ENCODE peak calls at places on chromosome 3, in seven cellular contexts. A is cardiac muscle cell; R is fibroblast of pulmonary artery; C is CD8-positive, alpha-beta T cell; D is A549; O is left lung; Y is IMR-90. F is an unnamed sample.

GRCh38 chr3:38136272-38136806 is 588 bp downstream of the ACAA1 start:
- DNase-seq in A (peak), R (peak), C (no peak), D (no peak), O (no peak), Y (peak), F (no peak)

GRCh38 chr3:28575100-28575747 is 226.6 kb upstream of the AZI2 start:
- DNase-seq in A (peak), R (peak), C (no peak), D (no peak), O (peak), Y (no peak), F (no peak)

GRCh38 chr3:22887664-22888291 is 315.3 kb upstream of the UBE2E2 start:
- DNase-seq in A (peak), R (peak), C (no peak), D (no peak), O (no peak), Y (peak), F (no peak)

GRCh38 chr3:23590424-23590823 is 215.3 kb upstream of the UBE2E1 start:
- DNase-seq in A (peak), R (no peak), C (no peak), D (no peak), O (no peak), Y (no peak), F (no peak)

GRCh38 chr3:59472541-59472940 is 422.7 kb upstream of the CFAP20DC start:
- DNase-seq in A (no peak), R (no peak), C (no peak), D (no peak), O (no peak), Y (no peak), F (no peak)

GRCh38 chr3:131903988-131904415 is 130.8 kb downstream of the CPNE4 start:
- DNase-seq in A (no peak), R (peak), C (no peak), D (peak), O (no peak), Y (peak), F (peak)

GRCh38 chr3:3296858-3297430 is 117.5 kb upstream of the CRBN start:
- DNase-seq in A (no peak), R (no peak), C (no peak), D (no peak), O (no peak), Y (no peak), F (no peak)

GRCh38 chr3:125593991-125594574 is 1.2 kb downstream of the OSBPL11 start:
- DNase-seq in A (no peak), R (peak), C (no peak), D (no peak), O (no peak), Y (no peak), F (peak)

GRCh38 chr3:192514081-192514753 is 213.1 kb downstream of the FGF12 start:
- DNase-seq in A (peak), R (peak), C (no peak), D (peak), O (peak), Y (no peak), F (no peak)

GRCh38 chr3:54538346-54538745 is 389.5 kb downstream of the LRTM1 start:
- DNase-seq in A (peak), R (no peak), C (no peak), D (no peak), O (no peak), Y (no peak), F (no peak)

GRCh38 chr3:132145833-132146232 is 111.0 kb upstream of the CPNE4 start:
- DNase-seq in A (no peak), R (peak), C (no peak), D (no peak), O (no peak), Y (peak), F (peak)

GRCh38 chr3:38980972-38981371 is 70.8 kb downstream of the SCN11A start:
- DNase-seq in A (no peak), R (no peak), C (no peak), D (no peak), O (no peak), Y (no peak), F (no peak)

GRCh38 chr3:57949779-57950618 is 58.2 kb upstream of the FLNB start:
- DNase-seq in A (no peak), R (no peak), C (no peak), D (peak), O (no peak), Y (no peak), F (peak)

GRCh38 chr3:141401584-141402475 is 33.5 kb downstream of the ZBTB38 start:
- DNase-seq in A (peak), R (no peak), C (peak), D (peak), O (peak), Y (no peak), F (no peak)

GRCh38 chr3:32872487-32873382 is 54.9 kb downstream of the TRIM71 start:
- DNase-seq in A (no peak), R (peak), C (no peak), D (no peak), O (no peak), Y (no peak), F (peak)

GRCh38 chr3:111539351-111540331 is 2.4 kb upstream of the CD96 start:
- DNase-seq in A (peak), R (peak), C (peak), D (peak), O (peak), Y (peak), F (peak)

GRCh38 chr3:36944012-36944640 is 728 bp downstream of the TRANK1 start:
- DNase-seq in A (peak), R (peak), C (peak), D (peak), O (peak), Y (peak), F (peak)

GRCh38 chr3:168094580-168094876 is 1.2 kb downstream of the GOLIM4 start:
- DNase-seq in A (peak), R (no peak), C (no peak), D (no peak), O (peak), Y (no peak), F (no peak)

GRCh38 chr3:27319847-27320526 is 49.2 kb downstream of the NEK10 start:
- DNase-seq in A (no peak), R (peak), C (no peak), D (no peak), O (no peak), Y (no peak), F (no peak)

GRCh38 chr3:32780735-32781210 is 37.0 kb upstream of the TRIM71 start:
- DNase-seq in A (peak), R (peak), C (no peak), D (no peak), O (peak), Y (peak), F (peak)

GRCh38 chr3:72633101-72633500 is 215.1 kb downstream of the SHQ1 start:
- DNase-seq in A (no peak), R (no peak), C (no peak), D (no peak), O (no peak), Y (no peak), F (peak)

GRCh38 chr3:194485471-194485875 is 1.3 kb downstream of the ATP13A3 start:
- DNase-seq in A (no peak), R (peak), C (no peak), D (no peak), O (no peak), Y (peak), F (no peak)

GRCh38 chr3:105747056-105747455 is 121.8 kb downstream of the CBLB start:
- DNase-seq in A (no peak), R (peak), C (no peak), D (peak), O (no peak), Y (peak), F (peak)

GRCh38 chr3:55661141-55661540 is 174.0 kb upstream of the WNT5A start:
- DNase-seq in A (no peak), R (no peak), C (no peak), D (no peak), O (no peak), Y (no peak), F (no peak)

GRCh38 chr3:127050733-127051132 is 67.8 kb downstream of the PLXNA1 start:
- DNase-seq in A (no peak), R (no peak), C (no peak), D (no peak), O (peak), Y (no peak), F (no peak)

GRCh38 chr3:134922866-134923265 is 127.8 kb downstream of the EPHB1 start:
- DNase-seq in A (no peak), R (no peak), C (no peak), D (no peak), O (no peak), Y (no peak), F (no peak)

GRCh38 chr3:141257971-141258370 is 26.3 kb downstream of the PXYLP1 start:
- DNase-seq in A (no peak), R (no peak), C (no peak), D (no peak), O (no peak), Y (no peak), F (no peak)

GRCh38 chr3:11300970-11301369 is 28.8 kb downstream of the ATG7 start:
- DNase-seq in A (no peak), R (no peak), C (no peak), D (no peak), O (no peak), Y (peak), F (no peak)

GRCh38 chr3:159627634-159628033 is 361.0 kb upstream of the IL12A start:
- DNase-seq in A (no peak), R (no peak), C (no peak), D (no peak), O (no peak), Y (no peak), F (no peak)

GRCh38 chr3:194126790-194127189 is 9.2 kb upstream of the HES1 start:
- DNase-seq in A (no peak), R (no peak), C (no peak), D (no peak), O (no peak), Y (no peak), F (no peak)

GRCh38 chr3:78893161-78893560 is 874.6 kb downstream of the ROBO1 start:
- DNase-seq in A (no peak), R (no peak), C (no peak), D (no peak), O (no peak), Y (no peak), F (no peak)

GRCh38 chr3:49199244-49199899 is 28.0 kb downstream of the KLHDC8B start:
- DNase-seq in A (no peak), R (peak), C (no peak), D (no peak), O (peak), Y (peak), F (no peak)

GRCh38 chr3:128180446-128180845 is 27.2 kb downstream of the EEFSEC start:
- DNase-seq in A (no peak), R (peak), C (no peak), D (no peak), O (no peak), Y (no peak), F (no peak)

GRCh38 chr3:152610621-152611020 is 224.3 kb upstream of the P2RY1 start:
- DNase-seq in A (no peak), R (no peak), C (no peak), D (no peak), O (no peak), Y (no peak), F (no peak)

GRCh38 chr3:158642005-158642404 is 2.3 kb upstream of the GFM1 start:
- DNase-seq in A (no peak), R (no peak), C (no peak), D (no peak), O (no peak), Y (no peak), F (no peak)

GRCh38 chr3:126083511-126083912 is 412 bp downstream of the SLC41A3 start:
- DNase-seq in A (peak), R (no peak), C (peak), D (peak), O (no peak), Y (peak), F (peak)

GRCh38 chr3:77086408-77086807 is 46.5 kb downstream of the ROBO2 start:
- DNase-seq in A (no peak), R (no peak), C (no peak), D (no peak), O (no peak), Y (no peak), F (no peak)
- TF ChIP-seq CTCF in A (no peak), R (no peak), C (no peak), D (no peak), O (no peak), Y (no peak), F (peak)

DNA sequence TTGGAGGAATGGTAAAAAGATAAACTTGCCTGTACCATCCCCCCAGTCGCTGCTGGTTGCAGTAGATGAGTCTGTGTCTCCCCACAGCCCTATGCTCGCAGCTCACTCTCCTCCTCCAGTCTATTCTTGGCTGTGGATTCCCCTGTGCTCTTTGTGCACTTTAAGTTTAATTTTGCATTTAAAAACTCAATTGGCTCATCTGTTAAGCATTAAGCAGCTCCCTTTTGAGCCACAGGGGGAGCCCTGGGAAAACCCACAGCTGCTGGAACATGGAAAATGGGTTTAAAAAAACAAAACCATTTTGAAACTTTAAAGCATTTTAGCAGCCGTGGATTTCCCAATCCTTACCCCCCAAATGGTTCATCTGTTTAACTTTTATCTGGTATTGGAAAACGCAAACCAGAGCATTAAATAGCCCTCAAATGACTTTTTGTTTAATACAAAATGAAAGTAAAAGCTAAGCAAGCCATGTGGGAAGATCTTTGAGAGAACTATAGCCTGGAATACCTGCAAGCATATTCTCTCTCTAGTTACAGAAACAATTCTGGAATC is 536.9 kb downstream of the ZIC1 start:
- DNase-seq in A (peak), R (peak), C (no peak), D (peak), O (no peak), Y (peak), F (peak)
- TF ChIP-seq CTCF in A (peak), R (peak), C (no peak), D (peak), O (peak), Y (peak), F (peak)

GRCh38 chr3:34973586-34973985 is 665.7 kb upstream of the ARPP21 start:
- DNase-seq in A (no peak), R (no peak), C (no peak), D (no peak), O (no peak), Y (no peak), F (no peak)

GRCh38 chr3:34969513-34969912 is 669.8 kb upstream of the ARPP21 start:
- DNase-seq in A (no peak), R (no peak), C (no peak), D (no peak), O (no peak), Y (no peak), F (no peak)
- TF ChIP-seq CTCF in A (no peak), R (peak), C (no peak), D (no peak), O (no peak), Y (no peak), F (no peak)

DNA sequence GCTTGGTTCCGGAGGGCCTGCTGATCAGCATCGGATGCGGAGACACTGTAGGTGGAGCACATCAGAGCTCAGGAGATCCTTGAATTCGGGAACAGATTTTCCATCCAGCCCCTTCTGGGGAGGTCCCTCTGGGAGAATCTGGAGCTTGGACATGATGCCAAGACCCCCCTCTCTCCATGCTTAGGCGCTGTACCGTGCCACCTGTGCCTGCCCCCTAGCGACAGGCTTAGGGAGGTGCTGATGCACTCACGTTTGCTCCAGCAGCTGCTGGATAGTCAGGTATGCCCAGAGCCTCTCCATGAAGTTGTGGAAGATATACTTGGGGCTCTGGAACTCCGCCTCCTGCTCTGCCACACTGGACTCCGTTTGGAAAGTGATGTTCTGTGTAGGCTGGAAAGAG is 9.7 kb downstream of the ITIH4 start:
- DNase-seq in A (peak), R (peak), C (no peak), D (peak), O (no peak), Y (peak), F (no peak)
- TF ChIP-seq CTCF in A (peak), R (peak), C (peak), D (peak), O (peak), Y (peak), F (peak)

DNA sequence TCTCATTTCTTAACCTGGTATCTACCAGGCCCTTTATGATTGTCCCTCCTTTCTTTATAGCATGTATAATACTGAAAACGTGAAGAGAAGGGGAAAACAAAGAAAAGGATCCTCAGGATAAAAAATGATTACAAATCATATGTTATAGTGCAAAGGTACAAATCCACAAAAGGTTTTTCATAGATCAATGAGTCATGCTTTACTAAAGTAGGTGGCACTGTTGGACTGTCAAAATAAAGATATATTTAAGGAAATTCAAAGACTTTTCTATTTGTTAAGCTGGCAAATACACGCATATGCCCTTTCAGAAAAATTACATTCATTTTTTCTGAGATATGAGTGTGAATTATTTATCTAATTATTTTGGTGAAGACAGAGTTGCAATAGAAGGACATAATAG is 151.6 kb downstream of the CADM2 start:
- DNase-seq in A (no peak), R (no peak), C (no peak), D (no peak), O (no peak), Y (no peak), F (no peak)
- TF ChIP-seq CTCF in A (no peak), R (no peak), C (no peak), D (no peak), O (no peak), Y (no peak), F (no peak)

DNA sequence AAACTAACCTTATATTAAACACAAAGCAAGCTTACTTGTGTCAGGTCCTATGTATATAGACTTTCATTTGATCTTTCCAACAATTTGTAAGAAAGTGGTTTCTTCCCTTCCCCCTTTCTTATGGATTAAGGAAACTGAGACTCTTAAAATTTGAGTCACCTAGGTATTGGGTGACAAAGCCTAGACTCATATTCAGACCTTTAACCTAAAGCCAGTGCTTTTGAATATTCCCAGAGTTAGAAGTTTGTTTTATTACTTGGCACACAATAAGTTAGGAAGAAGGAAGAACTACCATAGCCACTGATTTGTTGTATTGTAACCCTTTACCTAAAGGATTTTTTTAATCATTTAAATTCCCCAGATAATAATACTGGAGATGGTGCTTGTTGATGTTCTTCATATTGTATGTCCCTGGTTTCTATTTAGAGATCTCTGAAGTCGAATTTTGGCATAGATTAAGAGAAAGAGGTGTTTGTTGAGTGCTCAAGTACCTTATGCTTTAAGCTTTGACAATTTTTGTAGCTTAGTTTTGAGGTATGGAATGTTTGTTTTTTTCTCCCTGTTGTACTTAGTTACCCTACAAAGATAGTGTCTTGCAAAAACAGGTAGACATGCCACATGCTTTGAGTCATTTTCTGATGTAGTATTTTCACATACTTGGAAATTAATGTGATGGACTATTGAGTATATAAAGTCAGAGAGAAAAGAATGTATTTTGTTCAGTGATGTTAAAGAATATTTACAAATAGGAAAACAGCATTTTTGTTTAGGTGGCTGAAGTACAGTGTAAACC is 11.2 kb downstream of the TSC22D2 start:
- DNase-seq in A (no peak), R (no peak), C (no peak), D (no peak), O (no peak), Y (no peak), F (peak)
- TF ChIP-seq CTCF in A (no peak), R (no peak), C (no peak), D (no peak), O (no peak), Y (no peak), F (no peak)

DNA sequence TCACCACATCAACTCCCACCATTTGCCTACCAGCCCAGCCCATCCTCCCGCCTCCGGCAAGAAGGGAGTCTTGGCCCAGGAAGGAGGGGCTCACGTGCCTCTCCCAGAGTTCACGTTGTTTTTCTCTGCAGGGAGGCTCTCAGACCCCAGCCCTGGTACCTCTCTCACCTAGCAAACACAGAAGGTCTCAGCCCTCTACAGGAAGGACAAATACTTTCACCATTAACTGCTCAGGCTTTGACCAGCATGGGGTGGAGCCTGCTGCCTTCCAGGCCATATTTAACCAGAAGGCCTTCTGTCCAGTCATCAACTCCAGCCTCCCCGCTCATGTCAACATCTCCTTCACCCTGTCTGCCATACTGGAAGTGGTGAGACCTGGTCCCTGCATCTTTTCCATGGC is 19.0 kb upstream of the HTR3E start:
- DNase-seq in A (no peak), R (no peak), C (no peak), D (no peak), O (no peak), Y (no peak), F (no peak)
- TF ChIP-seq CTCF in A (no peak), R (no peak), C (no peak), D (no peak), O (no peak), Y (no peak), F (no peak)

F was measured in HFFc6.